ENCODE peak calls at places on chromosome 2, in eight cellular contexts. Y is colonic mucosa; O is GM13976; T is A549; E is RWPE1; M is CD8-positive, alpha-beta T cell; X is mesothelial cell of epicardium; K is lower leg skin. V is an unnamed sample.

GRCh38 chr2:198314559-198315153 is 510.3 kb downstream of the PLCL1 start:
- DNase-seq in T (peak; percentile 56), E (peak; percentile 14), X (no peak), Y (peak; percentile 58), O (no peak), K (no peak), M (no peak), V (no peak)

GRCh38 chr2:164967781-164968228 is 12.5 kb upstream of the SLC38A11 start:
- DNase-seq in X (no peak), M (no peak), E (peak; percentile 76), T (peak; percentile 57), K (no peak), Y (no peak), O (no peak), V (no peak)

GRCh38 chr2:136927156-136927555 is 161.8 kb downstream of the THSD7B start:
- DNase-seq in X (no peak), M (no peak), K (no peak), O (no peak), Y (no peak), E (no peak), T (no peak), V (no peak)

GRCh38 chr2:222900354-222900753 is 39.5 kb downstream of the ACSL3 start:
- DNase-seq in O (no peak), X (no peak), E (no peak), Y (no peak), M (no peak), K (no peak), T (no peak), V (no peak)

GRCh38 chr2:32715391-32715841 is 87.6 kb downstream of the TTC27 start:
- DNase-seq in Y (no peak), E (peak; percentile 25), T (no peak), M (no peak), X (no peak), O (peak; percentile 55), K (no peak), V (no peak)

GRCh38 chr2:79723830-79724229 is 211.0 kb downstream of the CTNNA2 start:
- DNase-seq in T (peak; percentile 91), X (no peak), E (peak; percentile 5), M (no peak), K (no peak), O (no peak), Y (no peak), V (no peak)

GRCh38 chr2:37506407-37507068 is 162.1 kb downstream of the QPCT start:
- DNase-seq in E (no peak), M (no peak), O (peak; percentile 11), T (no peak), Y (no peak), X (no peak), K (no peak), V (no peak)

GRCh38 chr2:25417715-25418369 is 76.1 kb upstream of the DNMT3A start:
- DNase-seq in T (peak; percentile 37), X (no peak), K (no peak), O (peak; percentile 53), E (peak; percentile 22), Y (no peak), M (no peak), V (no peak)

GRCh38 chr2:133819906-133820305 is 251.6 kb upstream of the NCKAP5 start:
- DNase-seq in T (no peak), M (no peak), O (no peak), X (no peak), E (no peak), Y (no peak), K (no peak), V (no peak)

GRCh38 chr2:10659898-10660568 is 29.7 kb downstream of the NOL10 start:
- DNase-seq in K (no peak), Y (peak; percentile 62), E (peak; percentile 30), M (peak; percentile 34), O (no peak), T (peak; percentile 69), X (no peak), V (peak; percentile 48)

GRCh38 chr2:73260338-73260984 is 23.8 kb downstream of the FBXO41 start:
- DNase-seq in X (no peak), O (peak; percentile 50), K (no peak), T (peak; percentile 76), E (peak; percentile 67), M (no peak), Y (no peak), V (peak; percentile 60)

GRCh38 chr2:166057363-166058169 is 70.3 kb downstream of the SCN1A start:
- DNase-seq in X (no peak), K (no peak), M (no peak), T (peak; percentile 18), E (peak; percentile 3), Y (no peak), O (no peak), V (no peak)

GRCh38 chr2:61660511-61661388 is 122.6 kb upstream of the XPO1 start:
- DNase-seq in K (no peak), X (no peak), Y (no peak), O (no peak), T (no peak), M (no peak), E (no peak), V (no peak)

GRCh38 chr2:224646242-224646846 is 61.2 kb upstream of the CUL3 start:
- DNase-seq in T (peak; percentile 36), K (no peak), O (peak; percentile 26), M (no peak), Y (no peak), X (no peak), E (no peak), V (peak; percentile 4)

GRCh38 chr2:189679224-189679623 is 4.8 kb downstream of the ANKAR start:
- DNase-seq in O (no peak), Y (no peak), E (no peak), M (no peak), X (no peak), K (no peak), T (no peak), V (no peak)

GRCh38 chr2:42060718-42061619 is 13.1 kb downstream of the PKDCC start:
- DNase-seq in O (no peak), K (peak; percentile 48), Y (peak; percentile 83), X (no peak), M (no peak), E (no peak), T (no peak), V (no peak)

GRCh38 chr2:42059261-42059898 is 11.6 kb downstream of the PKDCC start:
- DNase-seq in M (no peak), Y (no peak), O (no peak), T (no peak), K (no peak), E (no peak), X (no peak), V (no peak)

GRCh38 chr2:42061839-42062238 is 14.0 kb downstream of the PKDCC start:
- DNase-seq in M (no peak), X (no peak), Y (peak; percentile 65), K (no peak), T (no peak), E (no peak), O (no peak), V (no peak)

GRCh38 chr2:42057902-42058450 is 10.2 kb downstream of the PKDCC start:
- DNase-seq in M (no peak), K (no peak), T (no peak), O (no peak), Y (no peak), X (no peak), E (no peak), V (no peak)

DNA sequence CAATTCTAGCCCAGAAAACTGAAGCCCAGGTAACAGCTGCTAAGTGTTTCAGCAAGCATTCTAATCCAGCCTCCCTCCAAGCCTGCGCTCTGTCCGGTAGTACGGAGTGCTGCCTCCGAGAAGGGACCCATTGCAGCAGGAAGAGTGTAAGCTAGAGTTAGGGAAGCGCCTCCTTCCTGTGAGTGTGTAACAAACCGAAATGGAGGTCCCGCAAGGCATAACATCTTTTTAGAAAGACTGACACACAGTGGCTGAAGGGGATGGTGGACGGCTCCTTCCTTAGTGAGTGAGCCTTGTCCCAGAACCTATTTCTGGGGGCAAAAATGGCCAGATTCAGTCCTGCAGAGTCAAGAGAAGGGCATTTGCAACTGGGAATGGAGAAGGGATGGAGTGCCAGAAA is 12.2 kb downstream of the PKDCC start:
- DNase-seq in M (no peak), T (no peak), X (no peak), Y (no peak), E (no peak), O (peak; percentile 69), K (no peak), V (no peak)
- TF ChIP-seq CTCF in M (no peak), T (no peak), X (no peak), Y (no peak), E (no peak), O (no peak), K (no peak), V (no peak)

GRCh38 chr2:85847051-85847588 is 41.7 kb downstream of the ST3GAL5 start:
- DNase-seq in M (no peak), K (no peak), T (no peak), X (no peak), O (no peak), E (no peak), Y (no peak), V (no peak)
- TF ChIP-seq CTCF in M (no peak), K (no peak), T (no peak), X (no peak), O (no peak), E (no peak), Y (no peak), V (no peak)

DNA sequence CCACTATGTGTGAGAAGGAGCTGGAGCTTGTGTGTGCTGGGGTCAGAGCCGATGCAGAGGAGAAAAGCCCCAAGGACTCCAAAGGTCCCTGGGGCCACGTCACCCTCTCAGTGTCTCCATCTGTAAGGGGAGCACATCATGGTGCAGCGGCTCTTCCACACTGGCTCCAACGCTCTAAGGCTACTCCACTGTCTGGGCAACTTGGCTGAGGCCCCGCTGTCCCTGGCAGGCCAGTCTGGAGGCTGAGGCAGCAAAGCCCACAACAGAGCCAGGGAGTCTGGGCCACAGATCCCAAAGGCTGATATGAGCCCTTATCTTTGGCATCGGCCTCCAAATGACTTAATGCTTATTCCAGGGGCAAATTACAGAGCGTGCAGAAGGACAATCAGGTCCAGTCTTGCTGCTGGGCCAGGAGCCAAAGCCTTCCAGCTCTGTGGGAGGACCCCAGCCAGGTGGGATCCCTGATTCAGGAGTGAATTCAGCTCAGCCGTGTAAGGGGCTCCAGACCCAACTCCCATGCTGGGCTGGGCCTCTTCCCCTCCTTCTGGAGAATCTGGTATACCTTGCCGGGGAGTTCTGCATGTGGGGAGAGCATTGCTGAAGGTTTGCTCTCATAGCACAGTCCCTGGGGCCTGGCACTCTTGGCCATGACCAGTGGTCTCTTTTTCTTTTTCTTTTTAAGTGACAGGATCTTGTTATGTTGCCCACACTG is 1.8 kb upstream of the DUSP2 start:
- DNase-seq in O (no peak), T (no peak), X (no peak), Y (no peak), K (no peak), M (no peak), E (no peak), V (no peak)
- TF ChIP-seq CTCF in O (no peak), T (no peak), X (no peak), Y (no peak), K (no peak), M (no peak), E (no peak), V (no peak)

DNA sequence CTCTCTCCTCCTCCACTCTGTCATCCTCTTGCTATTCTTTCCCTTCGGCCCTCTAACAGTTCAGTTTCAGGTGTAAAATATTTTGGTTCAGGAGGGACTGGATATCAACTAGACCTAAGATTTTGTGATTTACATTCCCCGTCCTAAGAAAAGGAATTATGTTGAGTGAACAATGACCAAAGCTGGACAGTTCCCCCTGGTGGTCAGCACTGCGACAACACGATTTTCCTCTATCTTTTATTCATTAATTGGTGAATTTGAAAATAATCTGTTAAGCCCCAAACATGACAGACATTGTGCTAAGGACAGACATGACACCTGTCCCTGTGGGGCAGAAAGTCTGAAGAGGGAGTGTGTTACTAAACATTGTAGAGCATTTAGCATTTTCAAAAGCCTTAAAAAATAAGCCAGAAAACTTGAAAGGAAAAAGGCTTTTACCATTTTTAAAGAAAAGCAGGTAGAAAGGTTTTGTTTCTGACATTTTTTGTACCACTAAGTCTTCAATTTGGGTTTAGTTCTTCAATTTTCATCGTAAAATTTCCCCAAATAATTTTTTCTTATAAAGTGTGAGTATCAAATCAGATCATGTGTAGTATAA is 28.4 kb upstream of the GTF2A1L start:
- DNase-seq in O (peak; percentile 40), M (no peak), T (peak; percentile 54), E (peak; percentile 48), K (no peak), X (peak; percentile 51), Y (no peak), V (peak; percentile 44)
- TF ChIP-seq CTCF in O (peak; percentile 23), M (no peak), T (peak; percentile 84), E (peak; percentile 79), K (no peak), X (peak; percentile 81), Y (peak; percentile 36), V (peak; percentile 81)

V was measured in neural crest cell.